ENCODE peak calls at places on chromosomes 13 and 19, in four cellular contexts. One of them, this sample, is unnamed.

GRCh38 chr13:32840840-32841713 is 175.1 kb upstream of the KL start:
- DNase-seq in Ammon's horn: no peak
- DNase-seq in kidney epithelial cell: no peak
- DNase-seq in BE2C: peak; percentile 37
- DNase-seq in this sample: no peak

GRCh38 chr13:41492432-41493267 is 35.3 kb downstream of the RGCC start:
- DNase-seq in Ammon's horn: no peak
- DNase-seq in kidney epithelial cell: no peak
- DNase-seq in BE2C: no peak
- DNase-seq in this sample: no peak

GRCh38 chr19:38204096-38204495 is 19.9 kb downstream of the DPF1 start:
- DNase-seq in Ammon's horn: no peak
- DNase-seq in kidney epithelial cell: no peak
- DNase-seq in BE2C: no peak
- DNase-seq in this sample: no peak

GRCh38 chr13:112453207-112453829 is 77.2 kb downstream of the SPACA7 start:
- DNase-seq in Ammon's horn: no peak
- DNase-seq in kidney epithelial cell: no peak
- DNase-seq in BE2C: no peak
- DNase-seq in this sample: no peak

GRCh38 chr13:45751882-45752281 is 49.8 kb downstream of the CBY2 start:
- DNase-seq in Ammon's horn: no peak
- DNase-seq in kidney epithelial cell: no peak
- DNase-seq in BE2C: no peak
- DNase-seq in this sample: no peak

GRCh38 chr19:29694669-29695627 is 20.1 kb downstream of the C19orf12 start:
- DNase-seq in Ammon's horn: peak; percentile 96
- DNase-seq in kidney epithelial cell: no peak
- DNase-seq in BE2C: peak; percentile 89
- DNase-seq in this sample: no peak

GRCh38 chr19:4181053-4181508 is 1.3 kb downstream of the SIRT6 start:
- DNase-seq in Ammon's horn: no peak
- DNase-seq in kidney epithelial cell: no peak
- DNase-seq in BE2C: no peak
- DNase-seq in this sample: no peak

GRCh38 chr19:3818479-3818878 is 32.3 kb upstream of the MATK start:
- DNase-seq in Ammon's horn: peak; percentile 13
- DNase-seq in kidney epithelial cell: peak; percentile 4
- DNase-seq in BE2C: no peak
- DNase-seq in this sample: peak; percentile 5

GRCh38 chr13:94858856-94859811 is 146.8 kb upstream of the SOX21 start:
- DNase-seq in Ammon's horn: peak; percentile 84
- DNase-seq in kidney epithelial cell: no peak
- DNase-seq in BE2C: no peak
- DNase-seq in this sample: no peak

GRCh38 chr13:30142502-30143211 is 164.7 kb downstream of the KATNAL1 start:
- DNase-seq in Ammon's horn: no peak
- DNase-seq in kidney epithelial cell: peak; percentile 91
- DNase-seq in BE2C: peak; percentile 55
- DNase-seq in this sample: peak; percentile 86

GRCh38 chr19:30313353-30313750 is 58.8 kb upstream of the ZNF536 start:
- DNase-seq in Ammon's horn: no peak
- DNase-seq in kidney epithelial cell: no peak
- DNase-seq in BE2C: no peak
- DNase-seq in this sample: no peak

GRCh38 chr13:24709186-24709913 is 29.1 kb downstream of the ATP12A start:
- DNase-seq in Ammon's horn: no peak
- DNase-seq in kidney epithelial cell: no peak
- DNase-seq in BE2C: no peak
- DNase-seq in this sample: no peak

GRCh38 chr19:15123031-15123890 is 16.1 kb downstream of the SYDE1 start:
- DNase-seq in Ammon's horn: no peak
- DNase-seq in kidney epithelial cell: no peak
- DNase-seq in BE2C: no peak
- DNase-seq in this sample: no peak

GRCh38 chr13:37701972-37702371 is 103.4 kb upstream of the POSTN start:
- DNase-seq in Ammon's horn: no peak
- DNase-seq in kidney epithelial cell: peak; percentile 87
- DNase-seq in BE2C: no peak
- DNase-seq in this sample: peak; percentile 94

GRCh38 chr13:73714522-73714921 is 419.7 kb downstream of the KLF12 start:
- DNase-seq in Ammon's horn: no peak
- DNase-seq in kidney epithelial cell: no peak
- DNase-seq in BE2C: no peak
- DNase-seq in this sample: no peak

GRCh38 chr13:31073859-31074718 is 87.6 kb downstream of the HSPH1 start:
- DNase-seq in Ammon's horn: peak; percentile 42
- DNase-seq in kidney epithelial cell: no peak
- DNase-seq in BE2C: no peak
- DNase-seq in this sample: no peak

GRCh38 chr19:15538774-15539173 is 30.4 kb downstream of the CYP4F22 start:
- DNase-seq in Ammon's horn: no peak
- DNase-seq in kidney epithelial cell: no peak
- DNase-seq in BE2C: no peak
- DNase-seq in this sample: no peak

GRCh38 chr19:36489920-36490415 is 607 bp upstream of the ZNF566 start:
- DNase-seq in Ammon's horn: no peak
- DNase-seq in kidney epithelial cell: peak; percentile 64
- DNase-seq in BE2C: peak; percentile 89
- DNase-seq in this sample: peak; percentile 82

GRCh38 chr13:99985243-99985874 is 3.8 kb downstream of the ZIC2 start:
- DNase-seq in Ammon's horn: no peak
- DNase-seq in kidney epithelial cell: no peak
- DNase-seq in BE2C: no peak
- DNase-seq in this sample: no peak

GRCh38 chr13:28392896-28393295 is 102.0 kb downstream of the FLT1 start:
- DNase-seq in Ammon's horn: no peak
- DNase-seq in kidney epithelial cell: no peak
- DNase-seq in BE2C: no peak
- DNase-seq in this sample: no peak

GRCh38 chr13:35768126-35768525 is 291.6 kb upstream of the MAB21L1 start:
- DNase-seq in Ammon's horn: no peak
- DNase-seq in kidney epithelial cell: no peak
- DNase-seq in BE2C: no peak
- DNase-seq in this sample: no peak

GRCh38 chr19:47274891-47275865 is 493 bp downstream of the INAFM1 start:
- DNase-seq in Ammon's horn: peak; percentile 28
- DNase-seq in kidney epithelial cell: no peak
- DNase-seq in BE2C: peak; percentile 43
- DNase-seq in this sample: no peak

GRCh38 chr13:21675095-21676007 is 4.5 kb downstream of the FGF9 start:
- DNase-seq in Ammon's horn: peak; percentile 36
- DNase-seq in kidney epithelial cell: no peak
- DNase-seq in BE2C: no peak
- DNase-seq in this sample: no peak

GRCh38 chr13:66553391-66553790 is 676.7 kb downstream of the PCDH9 start:
- DNase-seq in Ammon's horn: no peak
- DNase-seq in kidney epithelial cell: no peak
- DNase-seq in BE2C: no peak
- DNase-seq in this sample: no peak

This sample was measured in non-pigmented ciliary epithelial cell.